ENCODE peak calls at places on chromosome 7, in eight cellular contexts. H, A, G, Z, L, V, C and J are unnamed samples.

GRCh38 chr7:31488562-31489203 is 25.2 kb upstream of the ITPRID1 start:
- DNase-seq in G (no peak), Z (peak; percentile 68), H (peak; percentile 43), L (no peak), C (peak; percentile 53), A (peak; percentile 65), V (peak; percentile 34), J (peak; percentile 66)

GRCh38 chr7:135757719-135758411 is 9.3 kb upstream of the FAM180A start:
- DNase-seq in Z (no peak), A (no peak), C (peak; percentile 95), G (peak; percentile 90), L (no peak), H (peak; percentile 38), V (no peak), J (no peak)

GRCh38 chr7:30041526-30042269 is 13.5 kb downstream of the PLEKHA8 start:
- DNase-seq in A (no peak), V (no peak), C (peak; percentile 55), G (no peak), H (no peak), Z (no peak), L (no peak), J (no peak)

GRCh38 chr7:43933902-43934560 is 7.8 kb downstream of the UBE2D4 start:
- DNase-seq in C (no peak), L (no peak), H (peak; percentile 5), G (no peak), Z (no peak), V (no peak), A (no peak), J (no peak)

GRCh38 chr7:112572669-112573301 is 92.0 kb downstream of the LSMEM1 start:
- DNase-seq in Z (no peak), A (no peak), V (no peak), G (no peak), C (no peak), L (no peak), H (peak; percentile 30), J (no peak)

GRCh38 chr7:14001139-14001538 is 11.7 kb upstream of the ETV1 start:
- DNase-seq in H (no peak), A (no peak), G (no peak), L (no peak), Z (no peak), V (no peak), C (no peak), J (no peak)

GRCh38 chr7:134991469-134992339 is 5.4 kb downstream of the AGBL3 start:
- DNase-seq in C (peak; percentile 26), H (no peak), L (no peak), Z (no peak), V (no peak), G (no peak), A (peak; percentile 33), J (no peak)

GRCh38 chr7:51354897-51355296 is 38.3 kb upstream of the COBL start:
- DNase-seq in L (no peak), C (no peak), Z (no peak), A (no peak), V (no peak), H (no peak), G (no peak), J (no peak)

GRCh38 chr7:28983396-28984190 is 25.5 kb upstream of the TRIL start:
- DNase-seq in C (no peak), L (no peak), Z (no peak), G (no peak), V (no peak), A (no peak), H (no peak), J (no peak)

GRCh38 chr7:122350701-122351100 is 46.2 kb upstream of the FEZF1 start:
- DNase-seq in V (no peak), C (no peak), A (no peak), Z (no peak), H (no peak), L (no peak), G (no peak), J (no peak)

GRCh38 chr7:4958477-4959301 is at the start of gene MMD2:
- DNase-seq in A (no peak), H (no peak), C (no peak), Z (peak; percentile 24), V (no peak), L (no peak), G (no peak), J (no peak)

GRCh38 chr7:44279286-44279685 is 46.1 kb downstream of the CAMK2B start:
- DNase-seq in C (no peak), G (no peak), A (no peak), H (no peak), L (no peak), Z (no peak), V (no peak), J (no peak)

GRCh38 chr7:152520861-152521302 is 85.1 kb upstream of the KMT2C start:
- DNase-seq in V (no peak), Z (no peak), C (peak; percentile 57), G (no peak), A (no peak), H (no peak), L (no peak), J (no peak)

GRCh38 chr7:7768977-7769376 is 50.6 kb upstream of the RPA3 start:
- DNase-seq in V (no peak), A (no peak), L (no peak), G (no peak), H (no peak), C (peak; percentile 33), Z (no peak), J (no peak)

GRCh38 chr7:101848168-101848951 is 30.9 kb downstream of the CUX1 start:
- DNase-seq in Z (no peak), H (no peak), V (no peak), C (no peak), G (no peak), A (no peak), L (peak; percentile 64), J (no peak)

GRCh38 chr7:139560199-139560598 is 36.7 kb downstream of the CLEC2L start:
- DNase-seq in V (no peak), A (no peak), L (no peak), C (no peak), G (no peak), H (no peak), Z (no peak), J (no peak)

GRCh38 chr7:92835851-92836488 is 403 bp downstream of the CDK6 start:
- DNase-seq in G (no peak), L (peak; percentile 32), A (peak; percentile 12), V (no peak), C (peak; percentile 31), H (no peak), Z (peak; percentile 55), J (peak; percentile 53)

GRCh38 chr7:155999631-156000489 is 187.6 kb upstream of the SHH start:
- DNase-seq in G (no peak), C (no peak), A (no peak), L (no peak), Z (no peak), H (no peak), V (no peak), J (no peak)

GRCh38 chr7:102321351-102322201 is 34.7 kb downstream of the SPDYE6 start:
- DNase-seq in C (no peak), G (no peak), H (no peak), L (no peak), Z (peak; percentile 72), V (no peak), A (no peak), J (peak; percentile 48)

GRCh38 chr7:22202141-22202540 is 154.8 kb downstream of the RAPGEF5 start:
- DNase-seq in V (no peak), Z (no peak), L (no peak), C (no peak), G (no peak), A (no peak), H (no peak), J (no peak)

GRCh38 chr7:85289279-85289678 is 102.4 kb upstream of the SEMA3D start:
- DNase-seq in A (no peak), Z (no peak), H (no peak), C (no peak), G (no peak), V (no peak), L (no peak), J (no peak)

DNA sequence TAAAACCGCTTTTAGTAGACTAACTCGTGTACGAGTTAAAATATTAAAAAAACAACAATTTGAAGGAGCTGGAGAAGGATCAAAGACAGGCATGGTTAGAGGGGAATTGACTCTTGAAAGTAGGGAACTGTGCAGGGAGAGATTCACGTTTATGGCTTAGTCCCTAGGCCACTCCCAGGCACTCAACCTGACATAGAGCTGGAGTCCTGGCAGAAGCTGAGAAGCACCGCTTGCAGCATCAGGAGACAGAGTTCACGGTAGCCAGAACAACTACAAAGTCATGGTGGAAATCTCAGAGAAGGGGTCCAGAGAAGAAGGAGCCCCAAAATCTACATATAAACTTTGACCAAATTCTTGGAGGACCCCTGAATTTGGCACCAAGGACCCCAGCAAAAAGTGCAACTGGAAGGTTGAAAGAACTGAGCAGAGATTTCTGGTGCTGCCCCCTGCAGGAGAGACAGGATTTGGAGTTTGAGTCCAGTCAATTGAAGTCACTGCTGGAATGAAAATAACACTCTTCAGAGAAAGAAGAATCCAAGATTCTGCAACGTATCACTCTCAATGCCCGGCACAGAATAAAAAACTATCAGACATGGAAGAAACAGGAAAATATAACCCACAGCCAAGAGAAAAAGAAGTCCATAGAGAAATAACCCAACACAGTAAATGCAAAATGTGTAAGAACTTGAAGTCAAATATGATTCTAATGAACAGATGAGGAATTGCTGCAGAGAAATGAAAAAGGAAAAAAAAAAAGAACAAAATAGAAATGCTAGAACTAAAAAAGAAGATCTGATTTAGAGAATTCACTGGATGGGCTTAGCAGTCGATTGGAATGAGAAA is 493.3 kb upstream of the PODXL start:
- DNase-seq in H (peak; percentile 32), C (peak; percentile 46), L (peak; percentile 29), A (peak; percentile 26), V (no peak), Z (peak; percentile 43), G (no peak), J (no peak)
- TF ChIP-seq CTCF in H (peak; percentile 76), C (peak; percentile 71), L (peak; percentile 21), A (peak; percentile 63), V (peak; percentile 56), Z (peak; percentile 47), G (no peak), J (peak; percentile 64)

GRCh38 chr7:27031289-27032172 is 64.3 kb downstream of the HOXA1 start:
- DNase-seq in H (peak; percentile 56), A (no peak), Z (peak; percentile 57), L (no peak), V (peak; percentile 1), C (peak; percentile 85), G (no peak), J (peak; percentile 60)
- TF ChIP-seq CTCF in H (no peak), A (no peak), Z (no peak), L (no peak), V (no peak), C (no peak), G (no peak), J (no peak)

GRCh38 chr7:33982425-33982786 is 77.1 kb downstream of the BMPER start:
- DNase-seq in L (no peak), G (no peak), H (peak; percentile 52), V (no peak), C (peak; percentile 82), A (peak; percentile 67), Z (no peak), J (no peak)
- TF ChIP-seq CTCF in L (no peak), G (no peak), H (peak; percentile 53), V (no peak), C (peak; percentile 79), A (peak; percentile 50), Z (no peak), J (no peak)

DNA sequence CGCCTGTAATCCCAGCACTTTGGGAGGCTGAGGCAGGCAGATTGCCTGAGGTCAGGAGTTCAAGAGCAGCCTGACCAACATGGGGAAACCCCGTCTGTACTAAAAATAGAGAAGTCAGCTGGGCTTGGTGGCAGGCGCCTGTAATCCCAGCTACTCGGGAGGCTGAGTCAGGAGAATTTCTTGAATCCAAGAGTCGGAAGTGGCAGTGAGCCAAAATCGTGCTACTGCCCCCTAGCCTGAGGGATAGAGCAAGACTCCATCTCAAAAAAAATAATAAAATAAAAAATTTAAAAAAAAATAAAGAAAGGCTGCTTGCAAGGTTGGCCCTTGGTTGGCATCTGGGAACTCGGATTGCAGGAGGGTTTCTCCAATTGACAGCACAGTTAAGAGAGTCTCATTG is 221.6 kb downstream of the DGKI start:
- DNase-seq in V (no peak), A (peak; percentile 9), C (no peak), G (no peak), L (no peak), Z (no peak), H (no peak), J (no peak)
- TF ChIP-seq CTCF in V (no peak), A (no peak), C (no peak), G (no peak), L (no peak), Z (no peak), H (no peak), J (no peak)